ENCODE peak calls at places on chromosomes 5 and 9, in six cellular contexts. V is H1, X is NT2/D1, F is HCT116, B is K562, P is HepG2. W is an unnamed sample.

GRCh38 chr9:137390553-137391410 is 32.2 kb downstream of the EXD3 start:
- DNase-seq in F (no peak), V (no peak), X (no peak), P (no peak), B (no peak), W (no peak)

GRCh38 chr9:137227057-137227852 is at the start of gene RNF224:
- DNase-seq in V (peak), P (peak), X (peak), F (peak), B (peak), W (no peak)

GRCh38 chr5:169933624-169934023 is 46.7 kb downstream of the INSYN2B start:
- DNase-seq in F (no peak), X (no peak), P (no peak), V (no peak), B (no peak), W (no peak)

GRCh38 chr5:35956429-35956828 is 18.0 kb upstream of the CAPSL start:
- DNase-seq in B (no peak), P (no peak), F (no peak), V (no peak), X (no peak), W (no peak)

GRCh38 chr9:124122813-124123462 is 111.4 kb downstream of the LHX2 start:
- DNase-seq in V (no peak), P (no peak), X (no peak), B (no peak), F (no peak), W (no peak)

GRCh38 chr9:95028855-95029219 is 288.7 kb downstream of the FANCC start:
- DNase-seq in B (no peak), V (no peak), X (no peak), P (no peak), F (no peak), W (no peak)

GRCh38 chr9:133598978-133599377 is 10.2 kb downstream of the FAM163B start:
- DNase-seq in V (no peak), P (no peak), B (no peak), X (no peak), F (no peak), W (no peak)

GRCh38 chr9:101140728-101141127 is 112.2 kb downstream of the PLPPR1 start:
- DNase-seq in B (peak), X (no peak), V (no peak), P (no peak), F (no peak), W (no peak)

GRCh38 chr5:108983456-108984092 is 235.9 kb downstream of the FER start:
- DNase-seq in B (no peak), F (no peak), V (no peak), P (no peak), X (no peak), W (no peak)

DNA sequence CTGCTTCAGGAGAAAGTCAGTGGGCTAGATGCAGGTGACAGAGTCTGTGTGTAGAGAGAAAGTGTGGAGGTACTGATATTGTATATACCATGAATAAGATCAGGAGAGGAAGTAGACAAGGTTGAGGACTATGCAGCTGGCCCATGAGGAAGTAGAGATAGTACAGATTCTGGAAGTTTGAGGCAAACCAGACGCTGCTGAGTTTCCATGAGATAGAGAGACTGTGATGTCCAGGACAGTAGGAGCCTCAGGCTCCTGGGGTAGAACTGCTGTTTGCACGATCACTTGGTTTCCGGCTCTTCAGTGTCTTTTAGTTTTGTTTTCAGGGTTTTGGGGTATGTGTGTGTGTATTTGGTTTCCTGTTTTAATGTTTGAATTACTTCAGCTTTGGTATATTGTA is 13.6 kb downstream of the OTULINL start:
- DNase-seq in F (no peak), X (no peak), V (no peak), P (no peak), B (no peak), W (peak)
- TF ChIP-seq ZNF274 in F (no peak), X (no peak), V (no peak), P (no peak), B (no peak), W (no peak)

DNA sequence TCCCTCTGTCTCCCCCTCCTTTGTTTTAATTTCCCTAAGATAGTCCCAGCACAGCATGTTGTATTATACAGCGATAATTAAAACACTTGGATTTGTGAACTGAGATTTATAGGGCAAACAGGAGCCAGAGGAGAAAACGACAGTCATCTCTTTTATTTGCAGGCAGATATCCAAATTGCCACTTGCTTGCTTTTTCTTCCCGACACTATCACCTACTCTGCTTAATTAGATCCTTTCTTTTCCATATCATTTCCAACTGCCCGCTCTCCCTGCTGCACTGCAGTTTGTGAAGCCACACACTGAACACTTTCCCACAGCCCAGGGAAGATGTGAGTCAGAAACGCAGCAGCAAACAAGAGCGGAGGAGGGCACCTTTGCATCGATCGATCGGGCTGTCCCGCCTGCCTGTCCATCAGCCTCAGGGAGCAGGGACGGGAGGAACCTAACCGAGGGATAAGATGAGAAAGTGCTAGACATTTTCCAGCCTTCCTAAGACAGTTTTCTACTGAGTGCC is 35.8 kb upstream of the SPRY4 start:
- DNase-seq in P (peak), V (no peak), B (peak), F (peak), X (peak), W (no peak)
- TF ChIP-seq ZNF274 in P (no peak), V (no peak), B (no peak), F (no peak), X (no peak), W (no peak)

GRCh38 chr9:110133059-110133458 is 74.9 kb downstream of the C9orf152 start:
- DNase-seq in X (no peak), P (no peak), B (no peak), V (no peak), F (no peak), W (no peak)

GRCh38 chr9:110129460-110129859 is 78.5 kb downstream of the C9orf152 start:
- DNase-seq in F (no peak), X (no peak), P (no peak), V (no peak), B (no peak), W (no peak)

GRCh38 chr9:110130211-110130610 is 77.7 kb downstream of the C9orf152 start:
- DNase-seq in P (no peak), V (no peak), B (no peak), F (no peak), X (no peak), W (no peak)

GRCh38 chr9:110130791-110131416 is 77.1 kb downstream of the C9orf152 start:
- DNase-seq in X (no peak), B (no peak), V (no peak), P (no peak), F (no peak), W (no peak)

DNA sequence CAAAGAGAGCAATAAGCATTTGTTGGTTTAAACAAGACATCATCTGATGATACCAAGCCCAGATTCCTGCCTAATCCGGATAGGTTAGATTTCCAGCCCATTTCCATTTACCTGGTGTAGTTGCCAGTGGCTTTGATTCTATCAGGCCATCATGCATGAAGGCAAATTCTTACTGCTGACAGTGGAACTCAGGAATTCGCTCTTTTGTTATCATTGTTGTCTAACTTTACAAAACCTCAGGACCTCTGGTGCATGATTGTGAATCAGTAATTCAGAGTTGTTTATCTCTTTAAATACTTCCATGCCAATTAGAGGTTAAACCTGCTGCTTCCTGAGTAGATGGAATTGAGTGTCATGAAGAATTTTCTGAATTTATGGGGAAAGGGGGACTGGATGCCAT is 76.5 kb downstream of the C9orf152 start:
- DNase-seq in B (no peak), P (no peak), F (no peak), V (no peak), X (no peak), W (no peak)
- TF ChIP-seq ZNF274 in B (no peak), P (no peak), F (no peak), V (no peak), X (no peak), W (no peak)

GRCh38 chr5:38667499-38667776 is 111.0 kb upstream of the LIFR start:
- DNase-seq in X (no peak), P (no peak), F (no peak), B (no peak), V (no peak), W (no peak)

GRCh38 chr5:38670066-38670465 is 113.6 kb upstream of the LIFR start:
- DNase-seq in X (no peak), P (no peak), V (no peak), B (no peak), F (no peak), W (no peak)

GRCh38 chr5:38670878-38671277 is 114.4 kb upstream of the LIFR start:
- DNase-seq in X (no peak), B (no peak), P (no peak), F (no peak), V (no peak), W (no peak)

GRCh38 chr5:38663276-38663675 is 106.8 kb upstream of the LIFR start:
- DNase-seq in F (no peak), P (no peak), V (no peak), B (no peak), X (no peak), W (no peak)

DNA sequence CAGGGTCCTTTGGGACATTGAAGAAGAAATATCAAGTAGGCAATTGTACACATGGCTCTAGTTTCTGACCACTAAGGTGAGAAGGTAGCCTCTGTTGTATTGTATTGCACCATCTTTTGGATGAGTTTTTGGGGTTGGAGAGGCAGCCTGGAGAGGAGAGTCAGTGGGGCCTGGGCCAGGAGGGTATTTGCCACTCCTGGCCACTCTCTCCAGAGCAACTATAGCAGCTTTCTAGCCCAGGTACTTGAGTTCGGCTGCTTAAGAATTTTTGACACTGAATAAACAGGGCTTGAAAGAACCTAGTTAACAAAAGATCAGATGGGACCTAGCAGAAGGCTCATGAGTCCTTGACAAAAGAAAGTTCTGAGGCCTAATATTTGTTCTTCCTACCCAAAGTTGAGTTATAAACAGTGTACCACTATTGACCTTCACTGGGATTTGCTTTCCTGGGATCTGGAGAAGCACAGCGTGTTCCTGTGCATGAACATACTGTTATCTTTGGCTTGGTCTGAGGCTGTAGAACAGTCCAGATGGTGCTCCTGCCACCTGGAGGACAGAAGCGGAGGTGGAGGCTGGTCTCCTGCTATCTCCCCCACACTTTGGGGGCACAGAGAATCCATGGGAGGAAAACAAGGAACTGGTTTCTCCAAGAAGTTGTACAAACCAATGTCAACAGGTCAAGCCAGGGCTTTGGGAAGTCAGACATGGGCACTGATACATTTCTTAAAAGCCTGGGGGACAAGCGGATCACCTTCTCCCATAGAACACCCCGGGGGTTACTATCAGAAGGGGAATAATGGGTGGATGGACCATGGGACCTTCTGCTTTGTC is 110.4 kb upstream of the LIFR start:
- DNase-seq in F (peak), V (peak), X (no peak), P (peak), B (peak), W (no peak)
- TF ChIP-seq ZNF274 in F (no peak), V (no peak), X (no peak), P (no peak), B (no peak), W (no peak)

DNA sequence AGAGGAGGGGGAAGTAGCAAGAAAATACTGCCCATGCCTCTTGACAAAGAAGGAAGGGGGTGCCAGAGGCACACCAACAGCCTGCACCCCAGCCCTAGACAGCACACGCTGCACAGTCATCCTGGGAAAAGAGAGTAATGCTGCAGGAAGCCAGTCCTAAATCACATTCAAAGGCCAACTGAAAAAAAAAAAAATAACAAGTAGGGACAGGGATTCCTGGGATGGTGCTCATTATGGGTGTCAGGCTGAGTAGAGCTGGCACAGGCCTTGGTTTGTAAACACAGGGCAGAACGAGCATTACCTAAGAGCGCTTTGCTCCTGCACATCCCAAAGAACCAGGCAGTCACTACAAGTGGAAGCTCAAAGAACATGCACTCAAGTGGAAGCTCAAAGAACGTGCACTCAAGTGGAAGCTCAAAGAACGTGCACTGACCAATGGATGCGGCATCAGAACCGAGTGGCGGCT is 7.8 kb downstream of the RAPGEF1 start:
- DNase-seq in P (peak), X (no peak), F (no peak), B (no peak), V (no peak), W (no peak)
- TF ChIP-seq ZNF274 in P (no peak), X (no peak), F (no peak), B (no peak), V (no peak), W (no peak)

GRCh38 chr9:28318515-28318914 is 745.2 kb upstream of the C9orf72 start:
- DNase-seq in B (no peak), X (no peak), F (no peak), V (no peak), P (no peak), W (no peak)

DNA sequence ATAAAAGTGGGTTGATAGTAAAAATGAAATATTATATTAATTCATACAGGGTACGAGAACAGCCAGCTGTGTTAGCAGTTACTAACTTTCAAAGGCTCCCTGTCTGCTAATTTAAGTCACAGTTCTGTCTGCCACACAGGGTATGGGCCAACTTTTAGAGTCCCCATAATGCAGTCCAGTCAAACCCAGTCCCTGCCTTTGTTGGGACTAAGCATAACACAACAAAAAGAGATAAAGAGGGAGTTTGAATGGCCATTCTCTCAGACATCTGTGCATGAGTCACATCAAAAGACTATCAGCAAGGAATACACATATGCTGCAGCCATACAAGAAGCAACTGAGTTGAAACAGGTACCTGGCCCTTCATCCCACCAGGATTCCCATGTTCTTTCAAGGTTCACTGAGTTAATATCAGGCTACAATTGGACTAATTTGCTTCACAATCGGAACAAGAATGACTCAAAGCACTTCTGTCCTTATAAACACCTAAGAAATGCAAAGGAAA is 744.5 kb upstream of the C9orf72 start:
- DNase-seq in X (no peak), V (no peak), B (no peak), F (no peak), P (no peak), W (no peak)
- TF ChIP-seq ZNF274 in X (no peak), V (no peak), B (no peak), F (no peak), P (no peak), W (no peak)

GRCh38 chr5:178777557-178777956 is 47.1 kb upstream of the ZNF354A start:
- DNase-seq in V (no peak), F (no peak), B (no peak), P (no peak), X (no peak), W (no peak)
- TF ChIP-seq ZNF274 in V (no peak), F (no peak), B (no peak), P (no peak), X (no peak), W (no peak)

GRCh38 chr5:180786398-180787005 is 16.1 kb downstream of the MGAT1 start:
- DNase-seq in X (no peak), B (no peak), P (no peak), F (no peak), V (no peak), W (no peak)

GRCh38 chr5:180784497-180785097 is 18.0 kb downstream of the MGAT1 start:
- DNase-seq in B (peak), X (no peak), F (peak), P (peak), V (peak), W (no peak)

GRCh38 chr5:180787025-180787424 is 15.6 kb downstream of the MGAT1 start:
- DNase-seq in F (no peak), V (no peak), X (no peak), P (no peak), B (no peak), W (no peak)

GRCh38 chr5:180785794-180786221 is 16.8 kb downstream of the MGAT1 start:
- DNase-seq in V (peak), B (no peak), P (no peak), F (no peak), X (peak), W (no peak)

GRCh38 chr5:180785151-180785781 is 17.3 kb downstream of the MGAT1 start:
- DNase-seq in P (peak), V (no peak), X (no peak), F (no peak), B (no peak), W (no peak)
- TF ChIP-seq ZNF274 in P (no peak), V (no peak), X (no peak), F (no peak), B (no peak), W (no peak)